ENCODE peak calls at places on chromosomes 2 and 18, in ten cellular contexts. C is stimulated activated CD4-positive, alpha-beta T cell treated with anti-CD3 and anti-CD28 coated beads, Interleukin-4, amount 100 ng/mL, for 48 hours; R is GM23248; T is H7; E is sciatic nerve; N is lower lobe of right lung; I is Right ventricle myocardium superior; V is memory B cell; S is hypothalamus; X is NCI-H510A. K is an unnamed sample.

GRCh38 chr2:156331572-156332451 is 709 bp downstream of the NR4A2 start:
- DNase-seq in C (peak; percentile 47), R (peak; percentile 93), T (peak; percentile 60), E (peak; percentile 78), N (peak; percentile 86), I (peak; percentile 79), V (peak; percentile 50), S (no peak), X (no peak), K (peak; percentile 83)

GRCh38 chr2:152363933-152364332 is 29.0 kb downstream of the FMNL2 start:
- DNase-seq in C (no peak), R (no peak), T (no peak), E (no peak), N (no peak), I (no peak), V (no peak), S (no peak), X (no peak), K (no peak)

GRCh38 chr2:22788749-22789148 is 596.2 kb upstream of the KLHL29 start:
- DNase-seq in C (no peak), R (no peak), T (peak; percentile 3), E (no peak), N (no peak), I (no peak), V (no peak), S (no peak), X (no peak), K (no peak)

GRCh38 chr18:27604583-27604982 is 419.5 kb upstream of the CHST9 start:
- DNase-seq in C (no peak), R (peak; percentile 39), T (no peak), E (no peak), N (no peak), I (no peak), V (no peak), S (no peak), X (no peak), K (no peak)

GRCh38 chr2:74474899-74475298 is 2.4 kb upstream of the MRPL53 start:
- DNase-seq in C (no peak), R (no peak), T (peak; percentile 68), E (no peak), N (no peak), I (no peak), V (no peak), S (no peak), X (no peak), K (no peak)

GRCh38 chr18:78595924-78596573 is 383.6 kb upstream of the SALL3 start:
- DNase-seq in C (no peak), R (no peak), T (no peak), E (no peak), N (no peak), I (no peak), V (no peak), S (no peak), X (no peak), K (no peak)

GRCh38 chr2:85806358-85807118 is 52.7 kb downstream of the ATOH8 start:
- DNase-seq in C (no peak), R (no peak), T (no peak), E (no peak), N (no peak), I (no peak), V (no peak), S (no peak), X (no peak), K (no peak)

GRCh38 chr2:44886409-44886808 is 55.1 kb upstream of the SIX3 start:
- DNase-seq in C (no peak), R (peak; percentile 4), T (no peak), E (no peak), N (no peak), I (no peak), V (no peak), S (no peak), X (no peak), K (no peak)

GRCh38 chr2:38765149-38765548 is 12.9 kb upstream of the GEMIN6 start:
- DNase-seq in C (no peak), R (peak; percentile 78), T (no peak), E (no peak), N (no peak), I (no peak), V (no peak), S (no peak), X (no peak), K (no peak)

GRCh38 chr2:60439219-60439974 is 114.1 kb downstream of the BCL11A start:
- DNase-seq in C (no peak), R (no peak), T (peak; percentile 67), E (peak; percentile 57), N (peak; percentile 70), I (peak; percentile 67), V (peak; percentile 83), S (no peak), X (no peak), K (no peak)

GRCh38 chr18:58590231-58590630 is 38.7 kb downstream of the ALPK2 start:
- DNase-seq in C (no peak), R (peak; percentile 81), T (peak; percentile 55), E (no peak), N (no peak), I (no peak), V (no peak), S (no peak), X (no peak), K (no peak)

GRCh38 chr2:240131296-240131695 is 4.8 kb downstream of the COPS9 start:
- DNase-seq in C (no peak), R (no peak), T (peak; percentile 18), E (peak; percentile 18), N (peak; percentile 42), I (peak; percentile 28), V (no peak), S (no peak), X (no peak), K (no peak)

K was measured in C1 segment of cervical spinal cord.